ENCODE peak calls at places on chromosomes 2 and 18, in four cellular contexts. One of them, this sample, is unnamed.

GRCh38 chr18:41955688-41956087 is 654 bp downstream of the PIK3C3 start:
- DNase-seq in choroid plexus epithelial cell: no peak
- DNase-seq in esophagus squamous epithelium: no peak
- DNase-seq in left ventricle myocardium inferior: no peak
- DNase-seq in this sample: no peak

GRCh38 chr18:74942319-74942910 is 266.5 kb downstream of the PTGR3 start:
- DNase-seq in left ventricle myocardium inferior: no peak
- DNase-seq in choroid plexus epithelial cell: no peak
- DNase-seq in esophagus squamous epithelium: no peak
- DNase-seq in this sample: no peak

GRCh38 chr2:105797298-105797819 is 52.6 kb downstream of the NCK2 start:
- DNase-seq in esophagus squamous epithelium: no peak
- DNase-seq in left ventricle myocardium inferior: no peak
- DNase-seq in choroid plexus epithelial cell: peak
- DNase-seq in this sample: no peak

GRCh38 chr2:44939074-44940052 is 2.1 kb upstream of the SIX3 start:
- DNase-seq in choroid plexus epithelial cell: no peak
- DNase-seq in esophagus squamous epithelium: no peak
- DNase-seq in left ventricle myocardium inferior: no peak
- DNase-seq in this sample: no peak

GRCh38 chr18:39591647-39592046 is 2026.0 kb upstream of the CELF4 start:
- DNase-seq in choroid plexus epithelial cell: no peak
- DNase-seq in esophagus squamous epithelium: no peak
- DNase-seq in left ventricle myocardium inferior: no peak
- DNase-seq in this sample: no peak

GRCh38 chr2:103161456-103162289 is 399.8 kb downstream of the TMEM182 start:
- DNase-seq in left ventricle myocardium inferior: no peak
- DNase-seq in choroid plexus epithelial cell: peak
- DNase-seq in esophagus squamous epithelium: no peak
- DNase-seq in this sample: no peak

GRCh38 chr2:38740851-38741541 is 10.2 kb downstream of the SRSF7 start:
- DNase-seq in choroid plexus epithelial cell: peak
- DNase-seq in esophagus squamous epithelium: no peak
- DNase-seq in left ventricle myocardium inferior: no peak
- DNase-seq in this sample: no peak

GRCh38 chr2:86072271-86072858 is 33.3 kb downstream of the POLR1A start:
- DNase-seq in left ventricle myocardium inferior: peak
- DNase-seq in esophagus squamous epithelium: no peak
- DNase-seq in choroid plexus epithelial cell: peak
- DNase-seq in this sample: peak

GRCh38 chr2:85712261-85712660 is 18.1 kb downstream of the GNLY start:
- DNase-seq in left ventricle myocardium inferior: peak
- DNase-seq in choroid plexus epithelial cell: no peak
- DNase-seq in esophagus squamous epithelium: no peak
- DNase-seq in this sample: peak

GRCh38 chr2:50746526-50746925 is 285.4 kb downstream of the NRXN1 start:
- DNase-seq in left ventricle myocardium inferior: no peak
- DNase-seq in esophagus squamous epithelium: no peak
- DNase-seq in choroid plexus epithelial cell: peak
- DNase-seq in this sample: no peak

GRCh38 chr2:12990523-12990922 is 273.8 kb downstream of the TRIB2 start:
- DNase-seq in choroid plexus epithelial cell: peak
- DNase-seq in left ventricle myocardium inferior: no peak
- DNase-seq in esophagus squamous epithelium: no peak
- DNase-seq in this sample: no peak

GRCh38 chr2:227454323-227454860 is 17.6 kb upstream of the AGFG1 start:
- DNase-seq in choroid plexus epithelial cell: no peak
- DNase-seq in left ventricle myocardium inferior: no peak
- DNase-seq in esophagus squamous epithelium: no peak
- DNase-seq in this sample: no peak

GRCh38 chr2:143736904-143737303 is 607.7 kb downstream of the ARHGAP15 start:
- DNase-seq in choroid plexus epithelial cell: no peak
- DNase-seq in left ventricle myocardium inferior: no peak
- DNase-seq in esophagus squamous epithelium: no peak
- DNase-seq in this sample: no peak

GRCh38 chr2:108347786-108348185 is 30.0 kb upstream of the SULT1C4 start:
- DNase-seq in left ventricle myocardium inferior: no peak
- DNase-seq in choroid plexus epithelial cell: no peak
- DNase-seq in esophagus squamous epithelium: no peak
- DNase-seq in this sample: no peak

GRCh38 chr2:95292623-95293260 is 4.4 kb upstream of the KCNIP3 start:
- DNase-seq in choroid plexus epithelial cell: no peak
- DNase-seq in left ventricle myocardium inferior: no peak
- DNase-seq in esophagus squamous epithelium: no peak
- DNase-seq in this sample: no peak

GRCh38 chr2:188314314-188315054 is 22.8 kb downstream of the GULP1 start:
- DNase-seq in left ventricle myocardium inferior: no peak
- DNase-seq in esophagus squamous epithelium: no peak
- DNase-seq in choroid plexus epithelial cell: peak
- DNase-seq in this sample: no peak

GRCh38 chr2:201058914-201059313 is 12.6 kb downstream of the HYCC2 start:
- DNase-seq in esophagus squamous epithelium: no peak
- DNase-seq in left ventricle myocardium inferior: no peak
- DNase-seq in choroid plexus epithelial cell: no peak
- DNase-seq in this sample: no peak

GRCh38 chr18:13218376-13219011 is at the start of gene LDLRAD4:
- DNase-seq in left ventricle myocardium inferior: peak
- DNase-seq in esophagus squamous epithelium: no peak
- DNase-seq in choroid plexus epithelial cell: no peak
- DNase-seq in this sample: no peak

GRCh38 chr2:234429265-234429664 is 67.6 kb downstream of the ARL4C start:
- DNase-seq in choroid plexus epithelial cell: no peak
- DNase-seq in esophagus squamous epithelium: no peak
- DNase-seq in left ventricle myocardium inferior: no peak
- DNase-seq in this sample: no peak

GRCh38 chr18:525066-525797 is 24.7 kb upstream of the COLEC12 start:
- DNase-seq in esophagus squamous epithelium: no peak
- DNase-seq in choroid plexus epithelial cell: peak
- DNase-seq in left ventricle myocardium inferior: no peak
- DNase-seq in this sample: no peak

GRCh38 chr2:214558341-214558740 is 147.5 kb downstream of the VWC2L start:
- DNase-seq in left ventricle myocardium inferior: no peak
- DNase-seq in choroid plexus epithelial cell: no peak
- DNase-seq in esophagus squamous epithelium: no peak
- DNase-seq in this sample: no peak

GRCh38 chr2:145431181-145431951 is 911.4 kb upstream of the ZEB2 start:
- DNase-seq in choroid plexus epithelial cell: no peak
- DNase-seq in esophagus squamous epithelium: no peak
- DNase-seq in left ventricle myocardium inferior: no peak
- DNase-seq in this sample: no peak

GRCh38 chr2:95047629-95048510 is 22.4 kb downstream of the MAL start:
- DNase-seq in choroid plexus epithelial cell: no peak
- DNase-seq in esophagus squamous epithelium: no peak
- DNase-seq in left ventricle myocardium inferior: no peak
- DNase-seq in this sample: peak

GRCh38 chr2:201930043-201930442 is 103.6 kb upstream of the FZD7 start:
- DNase-seq in esophagus squamous epithelium: no peak
- DNase-seq in left ventricle myocardium inferior: no peak
- DNase-seq in choroid plexus epithelial cell: no peak
- DNase-seq in this sample: no peak

GRCh38 chr2:67996772-67997527 is 65.9 kb downstream of the C1D start:
- DNase-seq in esophagus squamous epithelium: no peak
- DNase-seq in left ventricle myocardium inferior: no peak
- DNase-seq in choroid plexus epithelial cell: no peak
- DNase-seq in this sample: no peak

GRCh38 chr2:96685285-96685591 is 42.7 kb downstream of the FER1L5 start:
- DNase-seq in esophagus squamous epithelium: no peak
- DNase-seq in choroid plexus epithelial cell: no peak
- DNase-seq in left ventricle myocardium inferior: no peak
- DNase-seq in this sample: no peak

GRCh38 chr18:13137041-13137938 is 81.3 kb upstream of the LDLRAD4 start:
- DNase-seq in choroid plexus epithelial cell: no peak
- DNase-seq in left ventricle myocardium inferior: peak
- DNase-seq in esophagus squamous epithelium: no peak
- DNase-seq in this sample: no peak

GRCh38 chr2:165007162-165007744 is 51.9 kb upstream of the SLC38A11 start:
- DNase-seq in esophagus squamous epithelium: no peak
- DNase-seq in choroid plexus epithelial cell: peak
- DNase-seq in left ventricle myocardium inferior: no peak
- DNase-seq in this sample: no peak

DNA sequence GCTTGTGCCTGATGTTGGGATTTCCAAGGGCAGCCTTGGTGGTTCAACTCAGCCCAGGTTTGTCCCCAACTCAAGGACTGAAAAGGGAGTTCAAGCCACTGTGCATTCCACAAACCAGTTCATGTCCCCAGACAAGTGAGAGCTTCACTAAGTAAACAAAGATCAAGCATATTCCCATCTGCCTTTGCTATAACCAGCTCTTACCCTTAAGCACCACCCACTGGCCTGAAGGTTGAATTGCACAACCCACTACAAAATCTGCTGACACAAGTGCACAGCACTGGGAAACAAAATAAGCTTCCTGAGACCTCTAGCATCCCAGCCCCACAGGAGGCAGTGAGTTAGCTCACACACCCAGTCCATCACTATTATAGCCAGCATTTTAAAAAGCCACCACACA is 516.7 kb downstream of the NR4A2 start:
- DNase-seq in choroid plexus epithelial cell: peak
- DNase-seq in esophagus squamous epithelium: no peak
- DNase-seq in left ventricle myocardium inferior: no peak
- DNase-seq in this sample: no peak
- TF ChIP-seq CTCF in choroid plexus epithelial cell: no peak
- TF ChIP-seq CTCF in esophagus squamous epithelium: no peak
- TF ChIP-seq CTCF in left ventricle myocardium inferior: no peak
- TF ChIP-seq CTCF in this sample: peak

GRCh38 chr18:52341617-52342381 is 1.8 kb downstream of the DCC start:
- DNase-seq in left ventricle myocardium inferior: no peak
- DNase-seq in choroid plexus epithelial cell: peak
- DNase-seq in esophagus squamous epithelium: no peak
- DNase-seq in this sample: no peak

GRCh38 chr18:52337286-52337685 is 2.7 kb upstream of the DCC start:
- DNase-seq in choroid plexus epithelial cell: peak
- DNase-seq in esophagus squamous epithelium: no peak
- DNase-seq in left ventricle myocardium inferior: no peak
- DNase-seq in this sample: no peak

GRCh38 chr18:52340466-52341378 is 725 bp downstream of the DCC start:
- DNase-seq in left ventricle myocardium inferior: no peak
- DNase-seq in esophagus squamous epithelium: no peak
- DNase-seq in choroid plexus epithelial cell: peak
- DNase-seq in this sample: no peak

GRCh38 chr18:52343138-52343537 is 3.1 kb downstream of the DCC start:
- DNase-seq in choroid plexus epithelial cell: peak
- DNase-seq in esophagus squamous epithelium: no peak
- DNase-seq in left ventricle myocardium inferior: no peak
- DNase-seq in this sample: no peak

DNA sequence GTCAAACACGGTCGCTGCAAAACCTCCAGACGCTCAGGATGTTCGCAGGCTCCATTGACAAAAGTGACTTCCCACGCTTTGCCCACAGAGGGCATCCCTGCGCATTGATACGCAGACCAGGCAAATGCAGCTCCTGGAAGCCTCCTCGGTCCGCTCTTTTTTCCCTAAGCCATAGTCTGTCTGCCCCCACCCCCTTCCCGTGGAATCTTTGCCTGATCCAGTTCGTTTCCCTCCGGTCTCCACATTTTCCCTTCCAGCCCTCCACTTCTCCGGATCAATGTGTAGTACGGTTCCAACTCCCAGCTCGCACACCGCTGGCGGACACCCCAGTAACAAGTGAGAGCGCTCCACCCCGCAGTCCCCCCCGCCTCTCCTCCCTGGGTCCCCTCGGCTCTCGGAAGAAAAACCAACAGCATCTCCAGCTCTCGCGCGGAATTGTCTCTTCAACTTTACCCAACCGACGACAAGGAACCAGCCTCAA is at the start of gene DCC:
- DNase-seq in esophagus squamous epithelium: no peak
- DNase-seq in choroid plexus epithelial cell: peak
- DNase-seq in left ventricle myocardium inferior: no peak
- DNase-seq in this sample: no peak
- TF ChIP-seq CTCF in esophagus squamous epithelium: no peak
- TF ChIP-seq CTCF in choroid plexus epithelial cell: peak
- TF ChIP-seq CTCF in left ventricle myocardium inferior: peak
- TF ChIP-seq CTCF in this sample: no peak

DNA sequence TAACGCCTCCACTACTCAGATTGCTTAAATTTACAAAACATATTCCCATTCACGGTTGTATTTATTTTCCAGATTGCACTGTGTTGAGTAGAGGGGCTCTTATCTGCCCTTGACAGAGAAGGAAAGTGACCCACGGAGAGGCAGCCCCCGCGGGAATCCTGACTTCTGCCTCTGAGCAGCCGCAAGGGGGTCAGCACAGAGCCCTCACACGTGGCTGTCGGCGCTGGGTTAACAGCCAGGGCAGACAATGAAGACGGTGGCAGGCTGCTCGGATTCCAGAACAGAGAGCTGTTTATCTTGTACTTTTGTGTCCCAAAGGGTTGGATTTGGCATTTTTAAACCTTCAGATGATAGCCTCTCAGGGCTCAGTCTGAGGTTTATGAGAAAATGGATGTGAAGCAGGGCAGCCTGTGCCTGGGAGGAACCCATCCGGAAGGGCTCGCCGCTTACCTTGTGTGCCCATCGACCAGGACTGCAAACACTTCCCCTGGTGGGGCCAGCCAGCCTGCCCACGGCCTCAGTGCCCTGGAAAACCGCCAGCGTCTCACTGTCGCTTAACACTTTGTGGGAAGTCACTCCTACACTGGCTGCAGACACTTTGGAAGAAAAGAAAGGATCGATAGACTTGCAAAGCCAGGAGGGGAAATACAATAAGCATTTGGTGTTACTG is 325.1 kb upstream of the MYT1L start:
- DNase-seq in choroid plexus epithelial cell: no peak
- DNase-seq in esophagus squamous epithelium: no peak
- DNase-seq in left ventricle myocardium inferior: no peak
- DNase-seq in this sample: no peak
- TF ChIP-seq CTCF in choroid plexus epithelial cell: no peak
- TF ChIP-seq CTCF in esophagus squamous epithelium: no peak
- TF ChIP-seq CTCF in left ventricle myocardium inferior: no peak
- TF ChIP-seq CTCF in this sample: no peak

DNA sequence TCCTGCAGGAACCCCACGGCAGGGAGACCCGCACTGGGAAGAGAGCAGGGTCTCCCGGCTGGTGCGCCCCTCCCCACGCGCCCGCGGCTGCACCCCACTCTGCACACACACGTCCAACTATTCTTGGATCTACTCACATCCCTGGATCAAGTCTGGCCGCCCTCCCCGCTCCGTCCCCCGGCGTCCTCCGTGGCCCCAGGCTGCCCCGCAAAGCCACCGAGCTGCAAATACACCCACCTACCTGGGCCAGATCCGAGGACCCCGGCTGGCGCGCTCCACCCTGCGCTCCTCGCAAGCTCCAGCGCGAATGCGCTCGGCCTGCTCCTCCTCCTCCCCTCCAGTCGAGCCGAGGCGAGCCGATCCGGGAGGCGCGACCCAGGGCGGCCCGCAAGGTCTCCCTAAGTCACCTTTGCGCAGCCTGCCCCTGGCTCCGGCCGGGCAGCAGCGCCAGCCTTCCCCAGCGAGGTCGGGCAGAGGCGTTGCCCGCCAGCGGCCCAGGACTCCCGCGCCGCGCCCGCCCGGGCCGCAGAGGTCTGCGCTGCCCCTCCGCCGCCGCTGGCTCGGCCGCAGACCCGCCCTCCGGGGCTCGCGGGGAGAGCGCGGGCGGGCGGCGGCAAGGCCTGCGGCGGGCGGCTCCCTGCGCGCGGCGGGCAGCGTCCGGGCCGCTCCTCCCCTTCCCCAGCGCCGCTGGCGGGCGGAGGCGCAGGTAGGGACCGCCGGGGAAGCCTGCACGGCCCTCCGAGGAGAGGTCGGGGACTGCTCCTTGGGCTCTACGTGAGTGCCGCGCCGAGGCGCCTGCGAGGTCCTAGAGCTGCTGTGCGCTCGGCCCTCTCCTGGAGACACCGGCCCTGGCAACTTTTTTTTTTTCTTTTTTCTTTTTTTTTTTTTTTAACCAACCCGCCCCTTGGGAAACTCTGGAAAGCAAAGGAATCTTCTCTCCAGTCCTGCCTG is 126.0 kb downstream of the OSBPL1A start:
- DNase-seq in left ventricle myocardium inferior: peak
- DNase-seq in choroid plexus epithelial cell: peak
- DNase-seq in esophagus squamous epithelium: no peak
- DNase-seq in this sample: peak
- TF ChIP-seq CTCF in left ventricle myocardium inferior: peak
- TF ChIP-seq CTCF in choroid plexus epithelial cell: peak
- TF ChIP-seq CTCF in esophagus squamous epithelium: peak
- TF ChIP-seq CTCF in this sample: no peak

This sample was measured in CD14-positive monocyte.